ENCODE peak calls at places on chromosome 9, in five cellular contexts. One of them, this sample, is unnamed.

GRCh38 chr9:99150456-99151171 is 45.7 kb downstream of the TGFBR1 start:
- DNase-seq in body of pancreas: no peak
- DNase-seq in prostate gland: no peak
- DNase-seq in HCT116: no peak
- DNase-seq in ovary: no peak
- DNase-seq in this sample: no peak

GRCh38 chr9:87871425-87872078 is 11.1 kb upstream of the SPATA31E1 start:
- DNase-seq in body of pancreas: no peak
- DNase-seq in prostate gland: no peak
- DNase-seq in HCT116: no peak
- DNase-seq in ovary: no peak
- DNase-seq in this sample: no peak

GRCh38 chr9:93061791-93062299 is 3.3 kb downstream of the SUSD3 start:
- DNase-seq in body of pancreas: no peak
- DNase-seq in prostate gland: no peak
- DNase-seq in HCT116: no peak
- DNase-seq in ovary: peak; percentile 50
- DNase-seq in this sample: no peak

GRCh38 chr9:95171001-95171400 is 146.5 kb downstream of the FANCC start:
- DNase-seq in body of pancreas: no peak
- DNase-seq in prostate gland: no peak
- DNase-seq in HCT116: no peak
- DNase-seq in ovary: no peak
- DNase-seq in this sample: no peak

GRCh38 chr9:68704804-68705635 is at the start of gene PIP5K1B:
- DNase-seq in body of pancreas: peak; percentile 88
- DNase-seq in prostate gland: peak; percentile 65
- DNase-seq in HCT116: no peak
- DNase-seq in ovary: no peak
- DNase-seq in this sample: no peak

GRCh38 chr9:105418588-105419108 is 29.2 kb upstream of the FSD1L start:
- DNase-seq in body of pancreas: no peak
- DNase-seq in prostate gland: no peak
- DNase-seq in HCT116: no peak
- DNase-seq in ovary: no peak
- DNase-seq in this sample: no peak

GRCh38 chr9:84170521-84171141 is 169.9 kb downstream of the SLC28A3 start:
- DNase-seq in body of pancreas: peak; percentile 84
- DNase-seq in prostate gland: peak; percentile 18
- DNase-seq in HCT116: peak; percentile 81
- DNase-seq in ovary: peak; percentile 67
- DNase-seq in this sample: peak; percentile 93

GRCh38 chr9:14452539-14452938 is 138.6 kb upstream of the NFIB start:
- DNase-seq in body of pancreas: no peak
- DNase-seq in prostate gland: no peak
- DNase-seq in HCT116: no peak
- DNase-seq in ovary: no peak
- DNase-seq in this sample: no peak

GRCh38 chr9:14031015-14031414 is 282.9 kb downstream of the NFIB start:
- DNase-seq in body of pancreas: no peak
- DNase-seq in prostate gland: no peak
- DNase-seq in HCT116: no peak
- DNase-seq in ovary: peak; percentile 50
- DNase-seq in this sample: no peak

GRCh38 chr9:2461886-2462285 is 159.7 kb upstream of the VLDLR start:
- DNase-seq in body of pancreas: no peak
- DNase-seq in prostate gland: no peak
- DNase-seq in HCT116: no peak
- DNase-seq in ovary: no peak
- DNase-seq in this sample: no peak

GRCh38 chr9:121929893-121930875 is 162.9 kb downstream of the TTLL11 start:
- DNase-seq in body of pancreas: no peak
- DNase-seq in prostate gland: no peak
- DNase-seq in HCT116: peak; percentile 10
- DNase-seq in ovary: peak; percentile 38
- DNase-seq in this sample: peak; percentile 26

DNA sequence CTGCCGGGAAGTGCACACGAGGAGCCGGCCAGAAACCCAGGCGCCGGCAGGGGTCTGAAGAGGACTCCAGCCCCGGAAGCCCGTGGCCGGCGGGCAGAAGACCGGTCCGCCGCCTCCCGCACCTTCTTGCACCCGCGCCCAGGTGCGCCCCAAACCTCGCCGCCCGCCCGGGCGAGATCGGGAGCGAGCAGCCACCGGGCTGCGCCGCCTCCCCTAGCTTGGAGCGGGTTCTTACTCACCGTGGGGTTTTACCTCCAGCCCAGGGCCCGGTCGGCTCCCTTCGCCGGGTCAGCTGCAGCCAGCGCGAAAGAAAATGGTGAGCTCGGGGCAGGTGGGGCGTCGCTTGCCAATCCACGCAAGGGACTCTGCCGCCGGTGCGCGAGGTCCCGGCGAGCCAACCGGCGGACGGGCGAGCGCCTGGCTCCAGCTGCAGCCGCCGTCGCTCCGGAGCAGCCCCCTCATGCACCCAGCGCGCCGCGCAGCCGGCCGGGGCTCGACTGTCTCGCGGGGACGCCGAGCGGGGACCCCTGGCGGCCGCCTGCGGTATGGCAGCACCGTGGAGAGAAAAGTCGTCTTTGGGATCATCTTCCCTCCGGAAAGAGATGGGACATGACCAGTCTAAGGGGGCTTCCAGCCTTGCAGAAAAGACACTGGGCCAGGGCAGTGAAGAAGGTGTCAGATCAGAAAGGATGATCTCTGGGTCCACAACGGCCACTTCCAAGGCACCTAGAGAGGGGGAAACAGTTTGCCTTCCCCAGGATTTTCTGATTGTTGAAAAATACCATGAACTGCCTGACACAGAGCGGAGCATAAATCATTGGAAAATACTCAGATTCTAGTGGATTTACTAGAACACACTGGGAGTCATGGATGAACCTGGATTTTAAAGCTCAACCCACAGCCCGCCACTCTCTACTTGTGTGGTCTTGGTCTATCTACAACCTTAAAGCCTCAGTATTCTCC is at the start of gene MOB3B:
- DNase-seq in body of pancreas: peak; percentile 87
- DNase-seq in prostate gland: peak; percentile 74
- DNase-seq in HCT116: peak; percentile 8
- DNase-seq in ovary: peak; percentile 91
- DNase-seq in this sample: peak; percentile 74
- TF ChIP-seq POLR2A in body of pancreas: no peak
- TF ChIP-seq POLR2A in prostate gland: no peak
- TF ChIP-seq POLR2A in HCT116: no peak
- TF ChIP-seq POLR2A in ovary: peak; percentile 59
- TF ChIP-seq POLR2A in this sample: no peak

DNA sequence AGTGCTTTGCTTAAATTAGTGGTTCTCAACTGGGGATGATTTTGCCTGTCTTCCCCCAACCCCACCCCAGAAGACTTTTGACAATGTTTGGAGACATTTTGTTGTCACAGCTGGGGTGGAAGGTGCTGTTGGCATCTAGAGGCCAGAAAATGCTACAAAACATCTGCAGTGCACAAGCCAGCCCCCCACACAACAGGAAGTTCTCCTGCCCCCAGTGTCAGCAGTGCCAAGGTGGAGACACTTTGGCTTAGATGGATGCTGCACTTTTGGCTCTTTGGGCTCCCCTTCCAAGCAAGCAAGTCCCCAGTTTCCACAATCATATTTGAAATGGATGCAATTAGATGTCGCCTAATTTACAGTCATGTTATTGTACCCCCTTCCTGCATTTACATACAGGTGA is 2.7 kb downstream of the HEMGN start:
- DNase-seq in body of pancreas: no peak
- DNase-seq in prostate gland: no peak
- DNase-seq in HCT116: no peak
- DNase-seq in ovary: no peak
- DNase-seq in this sample: no peak
- TF ChIP-seq POLR2A in body of pancreas: no peak
- TF ChIP-seq POLR2A in prostate gland: no peak
- TF ChIP-seq POLR2A in HCT116: no peak
- TF ChIP-seq POLR2A in ovary: no peak
- TF ChIP-seq POLR2A in this sample: no peak

GRCh38 chr9:26735160-26735559 is 157.4 kb downstream of the CAAP1 start:
- DNase-seq in body of pancreas: no peak
- DNase-seq in prostate gland: no peak
- DNase-seq in HCT116: no peak
- DNase-seq in ovary: no peak
- DNase-seq in this sample: no peak
- TF ChIP-seq POLR2A in body of pancreas: no peak
- TF ChIP-seq POLR2A in prostate gland: no peak
- TF ChIP-seq POLR2A in HCT116: no peak
- TF ChIP-seq POLR2A in ovary: no peak
- TF ChIP-seq POLR2A in this sample: no peak

DNA sequence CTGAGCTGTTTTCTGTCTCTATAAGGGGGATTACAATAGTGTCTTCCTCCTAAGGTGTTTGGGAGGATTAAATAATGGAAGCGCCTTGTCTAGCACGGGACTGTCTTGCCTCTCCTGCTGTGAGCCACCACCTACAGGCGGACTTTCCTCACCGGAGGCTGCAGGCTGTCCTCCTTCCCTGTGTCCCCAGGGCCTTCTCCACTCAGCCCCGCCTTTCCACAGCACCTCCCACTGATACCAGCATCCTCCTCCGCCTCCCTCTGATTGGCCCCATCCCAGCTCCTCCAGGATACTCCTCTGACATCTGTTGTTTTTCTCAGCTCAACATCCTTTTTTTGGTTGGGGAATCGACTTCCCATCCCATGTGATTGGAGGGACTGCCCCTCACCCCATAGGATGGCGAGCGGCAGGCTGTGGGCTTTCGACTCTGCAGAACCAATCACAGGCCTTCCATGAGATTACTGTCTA is 851 bp upstream of the ZDHHC12 start:
- DNase-seq in body of pancreas: peak; percentile 63
- DNase-seq in prostate gland: peak; percentile 75
- DNase-seq in HCT116: peak; percentile 62
- DNase-seq in ovary: peak; percentile 63
- DNase-seq in this sample: peak; percentile 96
- TF ChIP-seq POLR2A in body of pancreas: peak; percentile 17
- TF ChIP-seq POLR2A in prostate gland: peak; percentile 6
- TF ChIP-seq POLR2A in HCT116: no peak
- TF ChIP-seq POLR2A in ovary: no peak
- TF ChIP-seq POLR2A in this sample: peak; percentile 86

DNA sequence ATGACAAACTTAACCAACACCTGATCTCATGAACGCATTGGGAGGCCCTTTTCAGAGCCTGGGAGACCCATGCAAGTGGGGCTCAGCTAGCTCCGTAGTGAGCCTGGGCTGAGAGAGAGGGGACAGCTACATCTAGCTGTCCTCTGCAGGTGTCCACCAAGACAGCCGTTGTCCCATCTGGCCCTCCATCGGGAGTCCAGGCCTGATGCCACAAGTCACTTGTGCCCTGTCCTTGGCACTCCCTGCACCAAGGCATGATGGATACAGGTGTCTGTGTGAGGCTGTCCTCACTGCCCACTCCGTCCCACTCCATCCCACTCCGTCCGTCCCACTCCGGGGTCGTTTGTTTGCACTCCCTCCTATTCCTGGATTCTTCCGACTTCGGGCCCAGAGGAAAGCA is 2.5 kb upstream of the EDF1 start:
- DNase-seq in body of pancreas: no peak
- DNase-seq in prostate gland: no peak
- DNase-seq in HCT116: no peak
- DNase-seq in ovary: no peak
- DNase-seq in this sample: no peak
- TF ChIP-seq POLR2A in body of pancreas: no peak
- TF ChIP-seq POLR2A in prostate gland: no peak
- TF ChIP-seq POLR2A in HCT116: no peak
- TF ChIP-seq POLR2A in ovary: no peak
- TF ChIP-seq POLR2A in this sample: peak; percentile 34

DNA sequence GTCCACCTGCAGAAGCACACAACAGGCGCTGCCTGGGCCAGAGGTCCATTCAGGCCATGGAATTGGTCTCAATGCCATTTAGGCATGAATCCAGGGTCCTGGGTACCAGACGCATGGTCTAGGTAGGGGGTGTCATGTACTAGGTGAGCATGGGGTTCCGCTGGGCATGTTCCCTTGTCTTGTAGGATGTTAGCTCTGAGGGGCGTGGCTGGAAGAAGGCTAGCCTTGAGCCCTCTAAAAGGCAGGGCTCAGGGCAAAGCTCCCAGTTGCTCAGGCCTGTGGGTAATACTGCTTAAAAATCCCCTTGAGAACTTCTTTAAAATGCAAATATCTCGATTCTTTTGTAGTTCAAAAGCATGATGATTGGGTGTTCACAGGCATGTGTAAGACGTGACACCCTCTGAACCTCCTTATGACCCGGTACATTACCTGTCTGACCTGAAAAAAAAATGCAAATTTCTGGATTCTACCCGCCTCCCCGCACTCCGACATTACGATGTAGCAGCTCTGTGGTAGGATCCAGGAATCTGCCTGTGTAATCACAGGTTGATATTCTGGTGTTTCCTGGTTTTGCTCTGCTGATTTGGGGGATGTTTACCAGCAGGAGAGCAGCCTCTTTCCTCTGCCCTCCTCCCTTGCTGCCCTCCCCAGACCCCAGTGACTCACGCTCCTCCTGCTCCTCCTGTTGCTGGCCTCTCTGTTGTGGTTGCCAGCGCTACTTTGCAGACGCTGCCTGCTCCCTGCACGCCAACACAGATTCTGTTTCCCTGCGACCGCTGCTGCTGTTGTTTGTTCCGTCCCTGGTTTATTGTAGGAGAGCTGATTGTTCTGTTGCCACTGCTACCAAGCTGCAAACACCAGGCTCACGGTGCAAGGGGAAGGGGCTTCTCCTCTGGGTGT is 5.7 kb downstream of the TMC1 start:
- DNase-seq in body of pancreas: peak; percentile 53
- DNase-seq in prostate gland: peak; percentile 79
- DNase-seq in HCT116: peak; percentile 51
- DNase-seq in ovary: peak; percentile 78
- DNase-seq in this sample: peak; percentile 88
- TF ChIP-seq POLR2A in body of pancreas: peak; percentile 38
- TF ChIP-seq POLR2A in prostate gland: peak; percentile 46
- TF ChIP-seq POLR2A in HCT116: no peak
- TF ChIP-seq POLR2A in ovary: peak; percentile 48
- TF ChIP-seq POLR2A in this sample: peak; percentile 47

DNA sequence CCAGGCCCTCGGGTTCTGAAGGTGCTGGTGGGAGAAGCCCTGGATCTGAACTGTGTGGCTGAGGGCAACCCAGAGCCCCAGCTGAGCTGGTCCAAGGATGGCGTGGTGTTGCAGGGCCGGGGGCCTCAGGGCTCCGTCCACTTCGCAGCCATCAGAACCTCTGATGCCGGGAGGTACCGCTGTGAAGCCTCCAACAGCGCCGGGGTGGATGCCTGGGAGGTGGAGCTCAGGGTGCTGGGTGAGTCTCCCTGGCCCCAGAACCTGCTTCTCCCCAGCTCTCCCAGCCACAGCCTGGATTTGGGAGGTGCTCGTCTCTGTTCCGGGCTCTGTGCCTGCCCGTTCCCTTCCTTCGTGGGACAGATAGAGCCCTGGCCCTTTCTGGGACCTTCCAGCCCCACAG is 75.6 kb downstream of the HMCN2 start:
- DNase-seq in body of pancreas: no peak
- DNase-seq in prostate gland: no peak
- DNase-seq in HCT116: no peak
- DNase-seq in ovary: no peak
- DNase-seq in this sample: no peak
- TF ChIP-seq POLR2A in body of pancreas: no peak
- TF ChIP-seq POLR2A in prostate gland: no peak
- TF ChIP-seq POLR2A in HCT116: no peak
- TF ChIP-seq POLR2A in ovary: no peak
- TF ChIP-seq POLR2A in this sample: no peak

GRCh38 chr9:129907196-129907595 is 71.9 kb downstream of the USP20 start:
- DNase-seq in body of pancreas: no peak
- DNase-seq in prostate gland: no peak
- DNase-seq in HCT116: no peak
- DNase-seq in ovary: no peak
- DNase-seq in this sample: no peak
- TF ChIP-seq POLR2A in body of pancreas: no peak
- TF ChIP-seq POLR2A in prostate gland: no peak
- TF ChIP-seq POLR2A in HCT116: no peak
- TF ChIP-seq POLR2A in ovary: no peak
- TF ChIP-seq POLR2A in this sample: no peak

This sample was measured in H54.